ENCODE peak calls at places on chromosome 15, in six cellular contexts. T is sigmoid colon, W is transverse colon, F is uterus, G is gastrocnemius medialis, Z is esophagus squamous epithelium. O is an unnamed sample.

GRCh38 chr15:65931221-65931620 is 61.9 kb downstream of the RAB11A start:
- DNase-seq in T (no peak), W (no peak), F (no peak), G (no peak), Z (no peak), O (no peak)

GRCh38 chr15:61983087-61983486 is 77.2 kb downstream of the VPS13C start:
- DNase-seq in T (no peak), W (no peak), F (no peak), G (no peak), Z (no peak), O (no peak)

GRCh38 chr15:40437754-40438687 is 2.7 kb upstream of the BAHD1 start:
- DNase-seq in T (no peak), W (no peak), F (no peak), G (no peak), Z (no peak), O (no peak)

GRCh38 chr15:70778258-70779076 is 15.1 kb upstream of the UACA start:
- DNase-seq in T (no peak), W (no peak), F (no peak), G (no peak), Z (no peak), O (no peak)

GRCh38 chr15:70039917-70040316 is 57.8 kb downstream of the TLE3 start:
- DNase-seq in T (no peak), W (no peak), F (no peak), G (no peak), Z (no peak), O (no peak)

GRCh38 chr15:98889930-98890695 is 117.5 kb downstream of the PGPEP1L start:
- DNase-seq in T (no peak), W (no peak), F (no peak), G (no peak), Z (no peak), O (no peak)

GRCh38 chr15:62979252-62979651 is 63.3 kb upstream of the TPM1 start:
- DNase-seq in T (no peak), W (no peak), F (no peak), G (no peak), Z (no peak), O (no peak)

GRCh38 chr15:26433818-26434217 is 339.0 kb downstream of the GABRB3 start:
- DNase-seq in T (no peak), W (no peak), F (no peak), G (no peak), Z (no peak), O (no peak)

GRCh38 chr15:58453931-58454793 is 22.4 kb downstream of the LIPC start:
- DNase-seq in T (peak; percentile 28), W (no peak), F (no peak), G (no peak), Z (no peak), O (no peak)

GRCh38 chr15:100879046-100879445 is 585 bp upstream of the ALDH1A3 start:
- DNase-seq in T (no peak), W (no peak), F (no peak), G (no peak), Z (no peak), O (no peak)

GRCh38 chr15:100880139-100880896 is 687 bp downstream of the ALDH1A3 start:
- DNase-seq in T (no peak), W (no peak), F (no peak), G (no peak), Z (no peak), O (no peak)

GRCh38 chr15:100879461-100880138 is at the start of gene ALDH1A3:
- DNase-seq in T (peak; percentile 88), W (peak; percentile 40), F (peak; percentile 50), G (peak; percentile 26), Z (no peak), O (no peak)

GRCh38 chr15:100881573-100882336 is 2.1 kb downstream of the ALDH1A3 start:
- DNase-seq in T (no peak), W (no peak), F (no peak), G (no peak), Z (no peak), O (no peak)

GRCh38 chr15:100880897-100881242 is 1.2 kb downstream of the ALDH1A3 start:
- DNase-seq in T (no peak), W (no peak), F (no peak), G (no peak), Z (no peak), O (no peak)
- H3K4me3 ChIP-seq in T (peak overlapping the region; percentile 64), W (peak overlapping the region; percentile 50), F (no peak overlapping the region), G (peak overlapping the region; percentile 31), Z (peak overlapping the region; percentile 83), O (no peak overlapping the region)

DNA sequence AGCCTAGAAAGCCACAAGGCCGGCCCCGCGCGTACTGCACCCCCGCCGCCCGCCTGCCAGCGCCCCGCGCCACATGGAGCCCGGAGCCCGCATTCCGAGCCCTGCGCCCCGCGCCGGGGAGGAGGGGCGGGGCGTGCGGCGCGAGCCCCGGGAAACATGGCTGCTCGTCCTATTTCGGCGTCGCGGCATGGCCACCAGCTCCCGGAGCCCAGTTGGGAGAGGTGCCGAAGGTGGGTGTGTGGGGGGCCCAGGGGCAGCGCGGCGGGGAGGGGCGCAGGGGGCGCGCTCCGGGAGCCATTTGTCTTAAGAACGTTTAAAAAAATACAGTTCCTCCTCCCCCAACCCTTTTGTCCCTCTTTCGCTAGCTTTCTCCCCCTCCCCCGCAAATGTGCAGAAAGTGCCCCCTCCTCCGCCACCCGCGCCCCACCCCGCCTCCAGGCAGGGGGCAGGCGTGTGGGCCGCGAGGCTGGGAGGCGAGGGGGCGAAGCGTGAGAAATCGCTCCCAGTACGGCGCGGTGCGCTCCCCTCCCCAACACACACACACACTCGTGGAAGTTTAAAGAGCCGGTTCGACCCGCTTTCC is 2.5 kb downstream of the ANP32A start:
- DNase-seq in T (peak; percentile 83), W (peak; percentile 69), F (peak; percentile 62), G (peak; percentile 69), Z (no peak), O (peak; percentile 92)
- TF ChIP-seq POLR2A in T (no peak), W (no peak), F (no peak), G (peak; percentile 58), Z (peak; percentile 32), O (no peak)

GRCh38 chr15:24772256-24772655 is 96.7 kb downstream of the NPAP1 start:
- DNase-seq in T (no peak), W (no peak), F (no peak), G (no peak), Z (no peak), O (no peak)
- H3K4me3 ChIP-seq in T (peak overlapping the region; percentile 52), W (no peak overlapping the region), F (no peak overlapping the region), G (peak overlapping the region; percentile 40), Z (peak overlapping the region; percentile 59), O (no peak overlapping the region)

GRCh38 chr15:53833134-53833624 is 73.7 kb upstream of the WDR72 start:
- DNase-seq in T (peak; percentile 77), W (no peak), F (peak; percentile 15), G (no peak), Z (no peak), O (no peak)

GRCh38 chr15:53829471-53829870 is 70.0 kb upstream of the WDR72 start:
- DNase-seq in T (no peak), W (no peak), F (no peak), G (no peak), Z (no peak), O (no peak)

GRCh38 chr15:53834214-53834613 is 74.8 kb upstream of the WDR72 start:
- DNase-seq in T (no peak), W (no peak), F (no peak), G (no peak), Z (no peak), O (no peak)

GRCh38 chr15:53831907-53832793 is 72.7 kb upstream of the WDR72 start:
- DNase-seq in T (no peak), W (no peak), F (no peak), G (no peak), Z (no peak), O (no peak)

DNA sequence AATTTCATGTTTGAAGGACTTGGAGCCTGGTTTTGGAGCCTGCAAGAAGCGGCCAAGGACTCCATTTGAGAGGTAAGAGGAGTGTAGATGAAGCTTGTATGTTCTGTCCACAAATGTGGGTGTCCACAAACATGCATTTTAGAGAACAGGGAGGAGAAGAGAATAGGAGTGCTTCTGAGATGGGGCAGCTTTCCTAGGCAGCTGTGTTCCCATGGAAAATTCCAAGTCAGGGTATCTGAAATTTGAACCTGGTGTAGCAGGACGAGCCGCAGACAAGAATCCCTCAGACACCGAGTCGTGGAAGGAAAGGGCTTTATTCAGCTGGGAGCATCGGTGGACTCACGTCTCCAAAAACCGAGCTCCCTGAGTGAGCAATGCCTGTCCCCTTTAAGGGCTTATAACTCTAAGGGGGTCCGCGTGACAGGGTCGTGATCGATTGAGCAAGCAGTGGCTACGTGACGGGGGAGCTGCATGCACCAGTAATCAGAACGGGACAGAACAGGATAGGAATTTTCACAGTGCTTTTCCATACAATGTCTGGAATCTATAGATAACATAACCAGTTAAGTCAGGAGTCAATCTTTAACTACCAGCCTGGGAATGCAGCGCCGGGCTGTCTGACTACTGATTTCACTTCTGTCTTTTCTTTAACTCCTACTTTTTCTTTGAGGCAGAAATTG is 71.4 kb upstream of the WDR72 start:
- DNase-seq in T (no peak), W (peak; percentile 30), F (no peak), G (no peak), Z (no peak), O (no peak)
- TF ChIP-seq POLR2A in T (no peak), W (no peak), F (no peak), G (no peak), Z (no peak), O (no peak)

GRCh38 chr15:64843996-64844395 is 2.3 kb downstream of the PLEKHO2 start:
- DNase-seq in T (peak; percentile 65), W (no peak), F (no peak), G (no peak), Z (no peak), O (no peak)
- H3K4me3 ChIP-seq in T (peak overlapping the region; percentile 79), W (peak overlapping the region; percentile 91), F (peak overlapping the region; percentile 63), G (peak overlapping the region; percentile 66), Z (peak overlapping the region; percentile 84), O (peak overlapping the region; percentile 17)

DNA sequence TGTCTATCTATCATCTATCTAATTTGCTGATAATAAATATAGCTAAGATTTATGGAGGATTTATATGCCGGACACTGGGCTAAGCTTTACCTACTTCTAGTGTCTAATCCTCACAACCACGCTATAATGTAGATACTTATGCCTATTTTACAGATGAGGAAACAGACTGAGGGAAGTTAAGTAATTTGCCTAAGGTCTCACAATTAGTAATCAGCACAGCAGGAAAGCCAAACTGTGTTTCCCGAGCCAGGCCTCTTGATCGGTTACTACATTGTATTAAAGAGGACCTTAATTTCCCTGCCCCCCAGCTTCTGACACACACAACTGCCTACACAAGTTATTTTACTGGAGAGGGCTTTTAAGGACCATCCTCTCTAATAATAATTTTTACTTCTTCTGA is 40.9 kb downstream of the ONECUT1 start:
- DNase-seq in T (no peak), W (no peak), F (no peak), G (no peak), Z (no peak), O (no peak)
- TF ChIP-seq POLR2A in T (no peak), W (no peak), F (no peak), G (no peak), Z (no peak), O (no peak)